ENCODE peak calls at places on chromosomes 2 and 18, in six cellular contexts. M, Q, F, D, X and J are unnamed samples.

GRCh38 chr2:70381821-70382220 is 80.0 kb upstream of the FAM136A start:
- DNase-seq in M (no peak), Q (no peak), F (peak; percentile 45), D (no peak), X (no peak), J (no peak)

GRCh38 chr2:201420442-201421113 is 30.7 kb downstream of the TRAK2 start:
- DNase-seq in M (no peak), Q (no peak), F (peak; percentile 80), D (no peak), X (no peak), J (no peak)

GRCh38 chr2:217555075-217555876 is 447.5 kb downstream of the TNS1 start:
- DNase-seq in M (no peak), Q (no peak), F (no peak), D (no peak), X (no peak), J (no peak)

GRCh38 chr18:79173742-79174141 is 104.5 kb downstream of the ATP9B start:
- DNase-seq in M (no peak), Q (no peak), F (no peak), D (no peak), X (peak; percentile 53), J (no peak)

GRCh38 chr2:147909178-147909577 is 64.3 kb downstream of the ACVR2A start:
- DNase-seq in M (no peak), Q (no peak), F (no peak), D (no peak), X (no peak), J (no peak)

GRCh38 chr2:164719996-164720941 is 99.0 kb upstream of the GRB14 start:
- DNase-seq in M (no peak), Q (no peak), F (peak; percentile 14), D (no peak), X (no peak), J (no peak)

GRCh38 chr2:101616411-101616810 is 81.1 kb upstream of the MAP4K4 start:
- DNase-seq in M (no peak), Q (no peak), F (peak; percentile 34), D (no peak), X (no peak), J (no peak)

GRCh38 chr2:134275058-134275862 is 21.4 kb downstream of the MGAT5 start:
- DNase-seq in M (no peak), Q (no peak), F (no peak), D (no peak), X (peak; percentile 96), J (no peak)

GRCh38 chr2:219314804-219315468 is 5.7 kb upstream of the PTPRN start:
- DNase-seq in M (no peak), Q (no peak), F (peak; percentile 20), D (no peak), X (no peak), J (no peak)

GRCh38 chr18:61955644-61956043 is 62.8 kb upstream of the RNF152 start:
- DNase-seq in M (no peak), Q (no peak), F (no peak), D (no peak), X (peak; percentile 35), J (no peak)

GRCh38 chr2:8146329-8147048 is 535.4 kb upstream of the ID2 start:
- DNase-seq in M (no peak), Q (peak; percentile 40), F (no peak), D (peak; percentile 80), X (no peak), J (no peak)

GRCh38 chr18:37946324-37946723 is 380.7 kb upstream of the CELF4 start:
- DNase-seq in M (no peak), Q (no peak), F (no peak), D (no peak), X (no peak), J (no peak)

GRCh38 chr2:133422946-133423345 is 145.3 kb downstream of the NCKAP5 start:
- DNase-seq in M (no peak), Q (no peak), F (peak; percentile 76), D (no peak), X (no peak), J (no peak)

GRCh38 chr2:104050632-104051242 is 803.2 kb upstream of the POU3F3 start:
- DNase-seq in M (no peak), Q (no peak), F (no peak), D (no peak), X (no peak), J (no peak)

GRCh38 chr18:12361770-12362378 is 15.2 kb downstream of the AFG3L2 start:
- DNase-seq in M (no peak), Q (peak; percentile 81), F (peak; percentile 39), D (no peak), X (no peak), J (no peak)

GRCh38 chr2:241904011-241904718 is 34.6 kb downstream of the RTP5 start:
- DNase-seq in M (no peak), Q (no peak), F (no peak), D (peak; percentile 39), X (no peak), J (no peak)

GRCh38 chr2:173151671-173152398 is 76.2 kb downstream of the MAP3K20 start:
- DNase-seq in M (no peak), Q (no peak), F (peak; percentile 90), D (no peak), X (no peak), J (no peak)

GRCh38 chr2:80205498-80205897 is 99.1 kb downstream of the LRRTM1 start:
- DNase-seq in M (no peak), Q (no peak), F (no peak), D (no peak), X (no peak), J (no peak)

GRCh38 chr2:53373126-53373525 is 394.5 kb upstream of the CHAC2 start:
- DNase-seq in M (no peak), Q (no peak), F (no peak), D (no peak), X (no peak), J (no peak)

GRCh38 chr18:21391074-21391673 is 149.1 kb downstream of the GREB1L start:
- DNase-seq in M (no peak), Q (no peak), F (peak; percentile 53), D (no peak), X (no peak), J (no peak)

GRCh38 chr2:202016579-202017227 is 17.0 kb upstream of the FZD7 start:
- DNase-seq in M (no peak), Q (peak; percentile 52), F (no peak), D (no peak), X (no peak), J (no peak)

GRCh38 chr2:174259981-174260380 is 11.6 kb upstream of the OLA1 start:
- DNase-seq in M (no peak), Q (no peak), F (peak; percentile 85), D (no peak), X (no peak), J (no peak)

DNA sequence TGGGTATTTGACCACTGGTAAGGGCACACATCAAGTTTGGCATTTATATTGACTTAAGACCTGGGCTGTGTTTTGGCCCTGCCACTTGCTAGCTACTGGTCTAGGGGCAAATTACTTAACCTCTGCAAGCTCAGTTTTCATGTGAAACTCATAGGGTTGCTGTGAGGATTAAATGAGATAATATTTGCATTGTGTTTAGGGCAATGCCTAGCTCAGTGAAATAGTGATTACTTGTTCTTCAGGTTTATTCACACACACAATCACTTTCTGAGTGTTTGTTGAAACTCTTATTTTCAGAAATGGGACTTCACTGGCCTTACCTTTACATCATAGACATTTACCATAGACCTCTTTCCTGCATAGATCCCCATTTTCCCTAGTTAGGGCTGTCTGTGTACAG is 12.3 kb downstream of the CERS6 start:
- DNase-seq in M (no peak), Q (no peak), F (no peak), D (no peak), X (no peak), J (no peak)
- H3K9me3 ChIP-seq in M (no peaks in the 10 kb centered on the region), Q (no peaks in the 10 kb centered on the region), F (no peaks in the 10 kb centered on the region), D (no peaks in the 10 kb centered on the region), X (no peaks in the 10 kb centered on the region), J (no peaks in the 10 kb centered on the region)

GRCh38 chr2:139018252-139018651 is 238.1 kb upstream of the NXPH2 start:
- DNase-seq in M (no peak), Q (no peak), F (no peak), D (no peak), X (no peak), J (no peak)
- H3K9me3 ChIP-seq in M (peaks cover 11% of the 10 kb centered on the region), Q (peaks cover 19% of the 10 kb centered on the region), F (peaks cover 19% of the 10 kb centered on the region), D (no peaks in the 10 kb centered on the region), X (no peaks in the 10 kb centered on the region), J (no peaks in the 10 kb centered on the region)

DNA sequence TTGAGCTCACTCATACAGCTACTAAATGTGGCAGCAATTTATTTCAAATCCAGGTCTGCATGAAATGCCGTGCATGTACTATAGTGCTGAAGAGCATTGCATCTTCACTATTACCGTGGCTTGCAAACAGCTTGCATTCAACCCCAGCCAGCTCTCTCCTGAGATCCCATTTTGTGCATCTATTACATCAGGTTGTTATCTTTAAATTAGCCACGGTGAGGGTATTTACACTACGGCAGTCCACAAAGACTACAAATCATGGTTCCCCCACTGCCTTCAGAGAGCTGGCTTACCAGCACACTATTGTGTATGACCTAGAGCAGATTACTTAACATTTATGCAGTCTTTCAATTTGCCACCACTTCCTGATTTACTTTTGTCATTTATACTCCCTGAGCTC is 621.3 kb upstream of the LRATD1 start:
- DNase-seq in M (no peak), Q (no peak), F (no peak), D (no peak), X (no peak), J (no peak)
- H3K9me3 ChIP-seq in M (no peaks in the 10 kb centered on the region), Q (peaks cover 4% of the 10 kb centered on the region), F (peaks cover 11% of the 10 kb centered on the region), D (no peaks in the 10 kb centered on the region), X (no peaks in the 10 kb centered on the region), J (no peaks in the 10 kb centered on the region)

GRCh38 chr2:97871096-97871780 is 124.5 kb downstream of the TMEM131 start:
- DNase-seq in M (no peak), Q (no peak), F (peak; percentile 79), D (no peak), X (no peak), J (no peak)

GRCh38 chr2:97869722-97870346 is 125.9 kb downstream of the TMEM131 start:
- DNase-seq in M (no peak), Q (no peak), F (peak; percentile 1), D (no peak), X (no peak), J (no peak)

GRCh38 chr2:97868986-97869721 is 126.6 kb downstream of the TMEM131 start:
- DNase-seq in M (no peak), Q (peak; percentile 33), F (peak; percentile 94), D (no peak), X (no peak), J (no peak)

DNA sequence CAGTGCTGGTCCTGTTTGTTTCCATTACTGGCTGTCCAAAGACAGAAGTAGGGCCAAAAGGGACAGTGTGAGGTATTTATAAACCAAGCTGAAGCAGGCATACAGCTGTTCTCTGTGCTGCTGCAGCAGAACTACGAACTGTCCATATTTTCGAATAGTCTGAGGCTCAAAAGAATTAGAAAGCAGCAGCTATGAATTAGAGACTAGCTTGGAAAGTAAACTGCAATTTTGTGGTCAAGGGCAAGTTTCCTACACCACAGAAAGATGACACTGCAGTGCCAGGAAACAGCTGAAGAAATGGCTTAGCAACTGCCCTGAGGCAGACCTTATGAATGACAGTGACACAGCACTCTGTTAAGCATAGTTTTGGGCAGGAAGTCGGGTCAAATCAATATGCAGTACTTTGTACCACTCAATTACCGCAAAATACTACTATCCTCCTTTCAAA is 125.3 kb downstream of the TMEM131 start:
- DNase-seq in M (no peak), Q (peak; percentile 18), F (peak; percentile 89), D (no peak), X (peak; percentile 55), J (no peak)
- H3K9me3 ChIP-seq in M (no peaks in the 10 kb centered on the region), Q (no peaks in the 10 kb centered on the region), F (no peaks in the 10 kb centered on the region), D (no peaks in the 10 kb centered on the region), X (peaks cover 12% of the 10 kb centered on the region), J (no peaks in the 10 kb centered on the region)

GRCh38 chr2:179248024-179248348 is 16.6 kb downstream of the SESTD1 start:
- DNase-seq in M (no peak), Q (no peak), F (no peak), D (no peak), X (no peak), J (no peak)
- H3K9me3 ChIP-seq in M (no peaks in the 10 kb centered on the region), Q (no peaks in the 10 kb centered on the region), F (no peaks in the 10 kb centered on the region), D (no peaks in the 10 kb centered on the region), X (no peaks in the 10 kb centered on the region), J (no peaks in the 10 kb centered on the region)

GRCh38 chr18:63223837-63224236 is 95.7 kb downstream of the BCL2 start:
- DNase-seq in M (no peak), Q (no peak), F (no peak), D (no peak), X (no peak), J (no peak)
- H3K9me3 ChIP-seq in M (no peaks in the 10 kb centered on the region), Q (no peaks in the 10 kb centered on the region), F (no peaks in the 10 kb centered on the region), D (no peaks in the 10 kb centered on the region), X (no peaks in the 10 kb centered on the region), J (no peaks in the 10 kb centered on the region)